ENCODE peak calls at places on chromosomes 6 and 20, in seven cellular contexts. S, G, F, Q, L, I and U are unnamed samples.
A peak's percentile ranks its signal among the peaks of the same experiment; 100 is the strongest.

GRCh38 chr6:110307368-110307767 is 50.8 kb downstream of the METTL24 start:
- DNase-seq in F (no peak), I (no peak), Q (no peak), G (no peak), L (no peak), S (no peak), U (no peak)

GRCh38 chr6:41712651-41713103 is 22.7 kb downstream of the TFEB start:
- DNase-seq in I (no peak), F (no peak), S (no peak), Q (peak; percentile 56), L (no peak), G (peak; percentile 97), U (no peak)

GRCh38 chr20:64080013-64080812 is at the start of gene OPRL1:
- DNase-seq in I (no peak), Q (no peak), L (no peak), G (no peak), S (no peak), F (no peak), U (no peak)

GRCh38 chr6:169176361-169176991 is 77.2 kb downstream of the THBS2 start:
- DNase-seq in L (no peak), S (no peak), G (no peak), Q (no peak), F (no peak), I (no peak), U (no peak)

GRCh38 chr20:63070771-63071540 is 64.2 kb upstream of the BHLHE23 start:
- DNase-seq in I (no peak), Q (no peak), G (no peak), S (no peak), F (no peak), L (no peak), U (no peak)

GRCh38 chr20:56328861-56329260 is 29.9 kb upstream of the FAM210B start:
- DNase-seq in S (no peak), Q (no peak), G (no peak), L (no peak), F (no peak), I (no peak), U (no peak)

GRCh38 chr20:54078296-54078695 is 7.9 kb upstream of the BCAS1 start:
- DNase-seq in I (no peak), F (no peak), L (no peak), Q (no peak), G (no peak), S (peak; percentile 31), U (no peak)

GRCh38 chr6:118768441-118768840 is 117.0 kb upstream of the CEP85L start:
- DNase-seq in S (no peak), I (no peak), G (no peak), F (no peak), Q (no peak), L (no peak), U (no peak)

GRCh38 chr20:8527998-8528397 is 395.9 kb downstream of the PLCB1 start:
- DNase-seq in G (no peak), L (no peak), F (no peak), S (no peak), Q (no peak), I (no peak), U (peak; percentile 35)

GRCh38 chr20:34109442-34109841 is 2.6 kb downstream of the EIF2S2 start:
- DNase-seq in S (no peak), G (no peak), Q (no peak), F (no peak), L (no peak), I (no peak), U (no peak)

GRCh38 chr6:40410792-40411191 is 176.4 kb downstream of the LRFN2 start:
- DNase-seq in S (no peak), L (no peak), G (no peak), Q (no peak), F (no peak), I (no peak), U (no peak)

GRCh38 chr6:7446644-7447325 is 57.2 kb downstream of the RIOK1 start:
- DNase-seq in F (no peak), I (no peak), S (no peak), Q (no peak), G (no peak), L (no peak), U (no peak)

GRCh38 chr6:131125431-131125830 is 9.8 kb upstream of the AKAP7 start:
- DNase-seq in G (no peak), F (no peak), Q (no peak), I (no peak), L (no peak), S (no peak), U (no peak)

GRCh38 chr20:53579581-53580375 is 13.9 kb downstream of the ZNF217 start:
- DNase-seq in S (peak; percentile 36), F (no peak), L (no peak), Q (peak; percentile 37), I (peak; percentile 82), G (no peak), U (peak; percentile 78)

GRCh38 chr6:33781105-33781975 is 7.6 kb downstream of the LEMD2 start:
- DNase-seq in Q (no peak), F (no peak), L (no peak), S (no peak), I (peak; percentile 84), G (no peak), U (no peak)

GRCh38 chr6:46998436-46999017 is 43.6 kb downstream of the ADGRF1 start:
- DNase-seq in I (no peak), Q (no peak), G (no peak), S (no peak), L (no peak), F (no peak), U (no peak)

GRCh38 chr6:105968230-105968954 is 117.7 kb upstream of the PRDM1 start:
- DNase-seq in S (no peak), L (no peak), I (no peak), Q (no peak), G (no peak), F (no peak), U (no peak)

GRCh38 chr6:16343593-16343992 is 105.2 kb downstream of the GMPR start:
- DNase-seq in Q (no peak), S (no peak), I (no peak), L (no peak), G (no peak), F (no peak), U (no peak)

GRCh38 chr6:43970913-43971775 is 156.1 kb downstream of the MRPL14 start:
- DNase-seq in I (no peak), Q (no peak), F (no peak), S (no peak), L (no peak), G (no peak), U (no peak)

GRCh38 chr6:42075159-42075838 is 25.0 kb downstream of the TAF8 start:
- DNase-seq in I (peak; percentile 86), L (peak; percentile 1), S (peak; percentile 77), Q (peak; percentile 73), G (peak; percentile 60), F (peak; percentile 78), U (peak; percentile 48)

GRCh38 chr20:64247970-64248841 is 7.3 kb upstream of the PCMTD2 start:
- DNase-seq in I (no peak), S (no peak), F (no peak), Q (no peak), G (no peak), L (no peak), U (no peak)

GRCh38 chr20:38337561-38338140 is 8.6 kb upstream of the LBP start:
- DNase-seq in F (no peak), L (no peak), G (peak; percentile 82), I (no peak), Q (no peak), S (peak; percentile 40), U (peak; percentile 11)

GRCh38 chr20:58682656-58683055 is 9.9 kb upstream of the NPEPL1 start:
- DNase-seq in F (no peak), Q (no peak), G (no peak), L (no peak), I (no peak), S (no peak), U (peak; percentile 38)

GRCh38 chr6:148557796-148558457 is 188.9 kb upstream of the UST start:
- DNase-seq in F (no peak), G (no peak), L (no peak), I (no peak), S (peak; percentile 25), Q (no peak), U (no peak)

GRCh38 chr6:35710241-35710847 is 21.6 kb upstream of the FKBP5 start:
- DNase-seq in L (no peak), F (no peak), Q (no peak), G (no peak), I (no peak), S (peak; percentile 67), U (no peak)